ENCODE peak calls at places on chromosome 1, in ten cellular contexts. L, E, H, X, R, T, F, C, S and K are unnamed samples.

GRCh38 chr1:154434346-154435075 is 29.4 kb downstream of the IL6R start:
- DNase-seq in L (peak), R (peak), C (no peak), S (no peak), X (no peak), F (no peak), H (no peak), T (no peak), E (no peak), K (no peak)

GRCh38 chr1:55167224-55167623 is 47.9 kb downstream of the USP24 start:
- DNase-seq in T (no peak), E (no peak), L (no peak), F (no peak), C (no peak), X (no peak), H (no peak), R (no peak), S (no peak), K (no peak)

GRCh38 chr1:245332085-245332484 is 177.3 kb downstream of the KIF26B start:
- DNase-seq in X (no peak), T (no peak), F (no peak), S (no peak), E (no peak), C (no peak), L (no peak), R (no peak), H (no peak), K (no peak)

GRCh38 chr1:157968503-157968902 is 24.9 kb upstream of the KIRREL1 start:
- DNase-seq in E (no peak), X (no peak), S (no peak), F (no peak), T (no peak), C (peak), L (peak), H (no peak), R (peak), K (no peak)

GRCh38 chr1:225654277-225654597 is 1.3 kb upstream of the ENAH start:
- DNase-seq in E (no peak), S (no peak), L (no peak), H (no peak), X (no peak), T (no peak), R (no peak), F (no peak), C (peak), K (no peak)

GRCh38 chr1:150072959-150073358 is 5.4 kb downstream of the VPS45 start:
- DNase-seq in X (peak), E (no peak), H (no peak), S (no peak), F (no peak), T (no peak), L (peak), R (no peak), C (peak), K (no peak)

GRCh38 chr1:78831731-78832360 is 174.7 kb downstream of the ADGRL4 start:
- DNase-seq in X (no peak), F (no peak), H (no peak), R (no peak), L (peak), C (no peak), S (no peak), E (no peak), T (no peak), K (no peak)

GRCh38 chr1:218711021-218711420 is 365.9 kb downstream of the TGFB2 start:
- DNase-seq in L (peak), R (no peak), C (no peak), T (no peak), F (no peak), S (no peak), H (no peak), X (no peak), E (no peak), K (no peak)

GRCh38 chr1:89692601-89693503 is 59.9 kb downstream of the LRRC8C start:
- DNase-seq in X (peak), S (no peak), T (no peak), F (no peak), H (no peak), R (no peak), E (no peak), C (no peak), L (peak), K (no peak)

GRCh38 chr1:248756151-248756550 is 592 bp upstream of the LYPD8 start:
- DNase-seq in C (no peak), S (no peak), R (no peak), F (no peak), X (no peak), E (no peak), T (no peak), H (no peak), L (no peak), K (no peak)

GRCh38 chr1:44677201-44677520 is 2.6 kb downstream of the ARMH1 start:
- DNase-seq in X (no peak), L (peak), F (no peak), T (no peak), S (no peak), C (peak), R (peak), H (no peak), E (no peak), K (no peak)

GRCh38 chr1:172220376-172220775 is 200.1 kb upstream of the C1orf105 start:
- DNase-seq in S (no peak), F (no peak), T (no peak), R (no peak), E (no peak), L (no peak), X (no peak), C (no peak), H (no peak), K (no peak)

GRCh38 chr1:19689856-19690255 is 25.2 kb downstream of the HTR6 start:
- DNase-seq in X (no peak), S (no peak), C (no peak), L (no peak), R (no peak), H (no peak), T (no peak), E (no peak), F (no peak), K (no peak)

GRCh38 chr1:218823291-218823900 is 350.3 kb upstream of the LYPLAL1 start:
- DNase-seq in C (no peak), L (peak), F (no peak), H (no peak), T (no peak), X (no peak), S (no peak), E (no peak), R (no peak), K (no peak)

GRCh38 chr1:151721788-151722510 is 627 bp downstream of the RIIAD1 start:
- DNase-seq in L (no peak), S (no peak), T (no peak), C (no peak), X (peak), F (no peak), R (no peak), E (no peak), H (no peak), K (no peak)

GRCh38 chr1:79885101-79885500 is 878.6 kb upstream of the ADGRL4 start:
- DNase-seq in T (no peak), S (no peak), H (no peak), X (no peak), R (no peak), C (no peak), L (no peak), E (no peak), F (no peak), K (no peak)

GRCh38 chr1:204360314-204360713 is 585 bp upstream of the PLEKHA6 start:
- DNase-seq in C (no peak), F (no peak), E (no peak), H (no peak), T (no peak), L (no peak), X (no peak), S (no peak), R (no peak), K (no peak)

GRCh38 chr1:53606197-53607095 is 132.5 kb downstream of the GLIS1 start:
- DNase-seq in X (no peak), E (no peak), T (no peak), L (no peak), F (no peak), S (peak), C (no peak), R (no peak), H (no peak), K (peak)

GRCh38 chr1:37540036-37540785 is 13.9 kb downstream of the SNIP1 start:
- DNase-seq in H (no peak), X (no peak), C (no peak), F (no peak), L (no peak), E (no peak), S (no peak), T (no peak), R (no peak), K (no peak)

DNA sequence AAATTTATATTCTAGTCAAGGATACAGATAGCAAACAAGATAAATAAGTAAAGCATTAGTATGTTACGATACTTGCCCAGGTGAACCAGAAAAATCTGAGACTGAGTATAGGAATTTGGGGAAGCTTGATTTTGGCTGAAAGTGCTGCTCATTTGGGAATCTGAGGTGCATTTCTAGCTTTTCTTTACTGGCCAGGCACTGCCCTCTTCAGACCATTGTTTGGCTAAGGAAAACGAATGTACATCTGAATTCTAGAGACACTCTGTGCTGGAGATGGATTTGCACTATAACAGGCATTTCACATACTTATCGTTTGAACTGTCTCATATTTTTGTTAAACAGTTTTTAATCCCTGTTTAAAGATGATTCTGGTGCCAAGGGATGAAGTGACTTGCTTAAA is 23.4 kb downstream of the ARID1A start:
- DNase-seq in X (no peak), E (no peak), H (no peak), T (no peak), C (no peak), S (no peak), R (no peak), L (peak), F (no peak), K (no peak)
- TF ChIP-seq CTCF in X (no peak), E (no peak), H (no peak), T (no peak), C (no peak), S (no peak), R (no peak), L (no peak), F (no peak), K (no peak)

GRCh38 chr1:85599076-85599491 is 18.5 kb downstream of the CCN1 start:
- DNase-seq in T (no peak), H (no peak), C (no peak), L (no peak), R (no peak), F (no peak), S (no peak), E (no peak), X (no peak), K (no peak)
- TF ChIP-seq CTCF in T (no peak), H (no peak), C (no peak), L (no peak), R (no peak), F (no peak), S (no peak), E (no peak), X (no peak), K (no peak)

DNA sequence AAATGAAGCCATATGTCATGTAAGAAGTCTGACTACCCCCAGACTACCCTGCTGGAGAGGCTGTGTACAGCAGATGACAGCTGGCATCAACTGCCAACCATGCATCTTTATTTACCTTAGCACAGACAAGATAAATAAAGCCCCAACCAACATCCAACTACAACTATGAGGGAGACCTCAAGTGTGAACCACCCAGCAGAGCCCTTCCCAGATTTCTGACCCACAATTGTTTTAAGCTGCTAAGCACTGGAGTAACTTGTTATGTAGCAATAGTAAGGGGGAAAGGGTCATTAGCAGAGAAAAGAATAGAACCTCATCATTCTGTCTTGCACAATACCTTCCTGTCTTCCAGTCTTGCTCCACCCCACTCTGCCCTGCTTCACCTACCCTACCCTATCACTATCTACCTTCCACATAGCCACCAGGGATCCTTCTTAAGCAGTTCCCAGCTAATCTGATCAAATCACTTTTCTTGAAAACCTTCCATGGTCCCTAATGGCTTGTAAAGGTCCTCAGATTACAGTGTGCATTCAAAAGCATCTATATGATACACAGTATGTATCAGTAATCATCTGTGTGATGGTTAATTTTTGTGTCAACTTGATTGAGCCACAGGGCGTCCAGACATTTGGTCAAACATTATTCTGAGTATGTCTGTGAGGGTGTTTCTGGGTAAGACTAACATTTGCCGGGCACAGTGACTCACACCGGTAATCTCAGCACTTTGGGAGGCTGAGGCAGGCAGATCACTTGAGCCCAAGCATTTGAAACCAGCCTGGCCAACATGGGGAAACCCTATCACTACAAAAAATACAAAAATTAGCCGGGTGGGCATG is 19.6 kb upstream of the RBM15 start:
- DNase-seq in R (no peak), T (no peak), S (no peak), L (no peak), X (no peak), C (no peak), E (no peak), F (no peak), H (no peak), K (no peak)
- TF ChIP-seq CTCF in R (no peak), T (no peak), S (no peak), L (no peak), X (no peak), C (no peak), E (no peak), F (no peak), H (no peak), K (no peak)

DNA sequence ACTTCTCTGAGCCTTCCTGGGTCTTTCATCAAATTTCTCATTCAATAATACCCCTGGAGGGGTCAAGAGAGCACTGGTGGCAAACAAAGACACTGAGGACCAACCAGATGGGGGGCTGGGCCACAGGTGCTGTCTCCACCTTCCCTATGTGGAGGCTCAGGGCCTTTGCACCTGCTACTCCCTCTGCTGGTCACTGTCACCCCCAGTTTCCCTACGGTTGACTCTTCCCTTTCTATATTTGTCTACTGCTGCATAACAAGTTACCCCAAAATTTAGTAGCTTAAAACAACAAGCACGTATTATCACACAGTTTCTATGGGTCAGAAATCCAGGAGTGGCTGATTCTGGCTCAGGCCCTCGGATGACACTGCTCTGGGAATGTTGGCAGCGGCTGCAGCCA is 138.8 kb upstream of the RUNX3 start:
- DNase-seq in X (peak), H (no peak), R (no peak), T (no peak), L (no peak), S (no peak), F (no peak), C (no peak), E (no peak), K (no peak)
- TF ChIP-seq CTCF in X (peak), H (no peak), R (no peak), T (no peak), L (no peak), S (no peak), F (no peak), C (no peak), E (no peak), K (no peak)

DNA sequence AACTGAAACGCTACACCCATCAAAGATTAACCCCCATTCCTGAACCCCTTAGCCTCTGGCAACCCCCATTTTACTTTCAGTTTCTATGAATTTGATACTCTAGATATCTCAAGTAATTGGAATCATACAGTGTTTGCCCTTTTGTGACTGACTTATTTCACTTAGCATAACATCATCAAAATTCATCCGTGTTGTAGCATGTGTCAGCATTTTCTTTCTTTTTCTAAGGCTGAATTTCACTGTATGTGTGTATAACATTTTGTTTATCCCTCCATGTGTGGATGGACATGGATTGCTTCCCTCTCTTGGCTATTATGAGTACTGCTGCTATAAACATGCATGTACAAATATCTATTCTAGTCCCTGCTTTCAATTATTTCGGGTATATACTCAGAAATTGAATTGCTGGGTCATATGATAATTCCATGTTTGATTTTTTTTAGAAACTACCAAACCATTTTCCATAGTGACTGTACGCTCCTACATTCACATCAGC is 97.3 kb downstream of the MAP3K21 start:
- DNase-seq in T (no peak), R (no peak), X (no peak), S (no peak), L (no peak), C (no peak), E (no peak), H (no peak), F (no peak), K (no peak)
- TF ChIP-seq CTCF in T (no peak), R (no peak), X (no peak), S (no peak), L (no peak), C (no peak), E (peak), H (peak), F (no peak), K (peak)